ENCODE peak calls at places on chromosomes 6 and 20, in seven cellular contexts. L, E, W, D, P, H and Z are unnamed samples.

GRCh38 chr20:57260959-57261357 is 5.5 kb downstream of the BMP7 start:
- DNase-seq in D (no peak), P (no peak), E (no peak), L (no peak), W (no peak), H (peak; percentile 39), Z (no peak)

GRCh38 chr6:5764401-5764955 is 242.2 kb downstream of the NRN1 start:
- DNase-seq in D (peak; percentile 79), E (no peak), L (no peak), P (peak; percentile 49), H (peak; percentile 63), W (no peak), Z (peak; percentile 21)

GRCh38 chr6:97053643-97054411 is 129.3 kb downstream of the KLHL32 start:
- DNase-seq in L (no peak), D (no peak), H (peak; percentile 19), W (no peak), E (peak; percentile 51), P (no peak), Z (no peak)

GRCh38 chr20:58471161-58471834 is 43.9 kb downstream of the APCDD1L start:
- DNase-seq in P (no peak), D (peak; percentile 75), H (no peak), L (peak; percentile 38), W (no peak), E (peak; percentile 17), Z (no peak)

GRCh38 chr6:53119772-53120409 is 28.8 kb downstream of the GCM1 start:
- DNase-seq in W (no peak), L (peak; percentile 86), D (no peak), E (peak; percentile 37), P (no peak), H (peak; percentile 32), Z (no peak)

GRCh38 chr6:87483929-87484328 is 11.2 kb downstream of the SLC35A1 start:
- DNase-seq in H (peak; percentile 67), L (peak; percentile 94), D (no peak), W (no peak), E (peak; percentile 12), P (no peak), Z (no peak)

GRCh38 chr20:11249239-11249638 is 575.4 kb upstream of the JAG1 start:
- DNase-seq in L (no peak), D (no peak), W (no peak), E (no peak), P (no peak), H (no peak), Z (no peak)

GRCh38 chr6:11585426-11586016 is 48.0 kb downstream of the TMEM170B start:
- DNase-seq in H (peak; percentile 50), E (peak; percentile 84), W (no peak), P (no peak), D (no peak), L (no peak), Z (peak; percentile 25)

GRCh38 chr6:109304284-109305015 is 77.8 kb downstream of the CD164 start:
- DNase-seq in L (no peak), D (peak; percentile 72), H (peak; percentile 2), P (no peak), W (no peak), E (peak; percentile 28), Z (no peak)

GRCh38 chr6:14664112-14664592 is 546.6 kb downstream of the CD83 start:
- DNase-seq in P (no peak), W (peak; percentile 1), L (no peak), E (no peak), H (no peak), D (no peak), Z (no peak)

GRCh38 chr6:5671604-5672559 is 334.8 kb downstream of the NRN1 start:
- DNase-seq in E (no peak), D (peak; percentile 56), W (no peak), L (peak; percentile 67), P (no peak), H (peak; percentile 23), Z (no peak)

GRCh38 chr6:44353336-44353735 is 10.9 kb downstream of the SPATS1 start:
- DNase-seq in D (no peak), W (no peak), P (no peak), H (no peak), E (no peak), L (no peak), Z (no peak)

GRCh38 chr20:687468-688203 is 12.0 kb upstream of the SCRT2 start:
- DNase-seq in D (no peak), L (no peak), E (no peak), W (no peak), H (no peak), P (no peak), Z (no peak)

GRCh38 chr6:132798820-132799538 is 542 bp upstream of the SLC18B1 start:
- DNase-seq in W (peak; percentile 59), H (peak; percentile 60), D (peak; percentile 76), P (peak; percentile 48), E (peak; percentile 72), L (peak; percentile 89), Z (peak; percentile 76)

GRCh38 chr20:3276400-3277015 is 37.5 kb upstream of the SLC4A11 start:
- DNase-seq in E (peak; percentile 54), P (no peak), L (peak; percentile 77), H (peak; percentile 7), W (no peak), D (no peak), Z (no peak)

GRCh38 chr6:52502306-52503029 is 74.4 kb downstream of the TRAM2 start:
- DNase-seq in P (no peak), D (no peak), E (no peak), L (no peak), W (no peak), H (no peak), Z (no peak)

GRCh38 chr20:20017852-20018245 is 687 bp downstream of the NAA20 start:
- DNase-seq in E (no peak), H (peak; percentile 9), D (no peak), P (no peak), W (no peak), L (no peak), Z (no peak)

GRCh38 chr20:63330084-63330760 is 30.9 kb downstream of the CHRNA4 start:
- DNase-seq in D (peak; percentile 39), L (no peak), W (no peak), E (no peak), P (no peak), H (no peak), Z (no peak)

GRCh38 chr6:24887520-24887919 is 48.2 kb downstream of the RIPOR2 start:
- DNase-seq in E (no peak), P (no peak), H (no peak), W (no peak), D (no peak), L (no peak), Z (no peak)

GRCh38 chr6:72037006-72037405 is 150.7 kb downstream of the RIMS1 start:
- DNase-seq in H (no peak), L (no peak), E (no peak), P (no peak), D (no peak), W (no peak), Z (no peak)

GRCh38 chr6:133512410-133513016 is 271.4 kb downstream of the EYA4 start:
- DNase-seq in L (peak; percentile 83), E (peak; percentile 76), P (no peak), H (peak; percentile 36), D (no peak), W (no peak), Z (no peak)

GRCh38 chr6:63804381-63804956 is 168.9 kb downstream of the PHF3 start:
- DNase-seq in H (peak; percentile 94), L (no peak), W (no peak), D (no peak), P (no peak), E (peak; percentile 84), Z (no peak)

GRCh38 chr6:10743514-10743913 is 4.1 kb upstream of the TMEM14B start:
- DNase-seq in W (no peak), P (no peak), H (no peak), E (no peak), D (no peak), L (no peak), Z (no peak)

GRCh38 chr6:181049-181654 is 111.1 kb upstream of the DUSP22 start:
- DNase-seq in E (no peak), W (no peak), L (no peak), H (no peak), D (no peak), P (no peak), Z (no peak)
- H3K4me3 ChIP-seq in E (no peak overlapping the region), W (no peak overlapping the region), L (no peak overlapping the region), H (no peak overlapping the region), D (no peak overlapping the region), P (no peak overlapping the region), Z (peak overlapping the region; percentile 8)

DNA sequence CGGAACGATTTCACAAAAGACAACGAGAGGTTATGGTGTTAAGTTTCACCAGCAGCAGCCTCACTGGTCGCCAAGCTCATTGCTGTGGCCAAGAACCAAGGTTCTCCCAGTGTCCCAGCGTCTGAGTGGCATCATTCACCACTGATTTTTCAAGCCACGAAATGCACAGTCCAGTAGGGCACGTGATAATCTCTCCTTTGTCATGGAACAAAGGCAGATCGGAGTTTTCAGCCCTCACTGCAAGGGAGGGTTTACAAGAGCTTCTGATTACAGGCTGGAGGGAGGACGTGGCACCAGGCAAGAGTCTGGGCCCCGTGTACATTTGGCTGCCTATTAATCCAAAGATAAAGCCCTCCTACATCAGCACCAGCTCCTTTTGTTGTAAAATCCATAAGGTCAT is 2.0 kb downstream of the CD24 start:
- DNase-seq in P (no peak), L (peak; percentile 61), D (no peak), H (peak; percentile 31), W (no peak), E (no peak), Z (no peak)
- H3K4me3 ChIP-seq in P (no peak overlapping the region), L (peak overlapping the region; percentile 93), D (no peak overlapping the region), H (no peak overlapping the region), W (no peak overlapping the region), E (no peak overlapping the region), Z (no peak overlapping the region)

DNA sequence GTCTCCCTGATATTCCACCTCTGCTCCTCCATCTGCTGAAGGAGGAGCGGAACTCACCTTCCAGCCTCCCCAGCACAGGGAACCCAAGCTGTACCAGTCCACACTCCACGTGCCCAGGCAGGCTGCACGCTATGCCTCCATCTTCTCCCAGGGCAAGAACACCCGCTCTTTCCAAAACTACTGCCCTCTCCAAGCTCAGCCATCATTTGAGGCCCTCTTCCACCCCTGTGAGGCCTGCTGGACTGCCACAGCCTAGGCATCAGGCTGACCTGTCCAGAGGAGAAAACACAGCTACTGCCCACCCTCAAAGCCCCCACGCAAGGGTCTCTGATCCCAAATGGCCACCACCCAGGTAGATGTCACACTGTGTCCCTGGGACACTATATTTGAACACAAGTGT is 99.9 kb downstream of the PRND start:
- DNase-seq in D (no peak), H (no peak), L (no peak), P (no peak), W (no peak), E (no peak), Z (no peak)
- H3K4me3 ChIP-seq in D (peak overlapping the region; percentile 77), H (no peak overlapping the region), L (peak overlapping the region; percentile 79), P (no peak overlapping the region), W (no peak overlapping the region), E (no peak overlapping the region), Z (peak overlapping the region; percentile 91)

GRCh38 chr6:50819527-50819905 is 845 bp downstream of the TFAP2B start:
- DNase-seq in H (no peak), P (no peak), E (peak; percentile 1), W (no peak), L (no peak), D (no peak), Z (no peak)

GRCh38 chr6:50821431-50822077 is 2.9 kb downstream of the TFAP2B start:
- DNase-seq in W (no peak), H (no peak), L (peak; percentile 56), E (no peak), D (no peak), P (no peak), Z (no peak)

GRCh38 chr6:50818673-50819072 is at the start of gene TFAP2B:
- DNase-seq in E (no peak), L (no peak), P (no peak), W (no peak), D (no peak), H (no peak), Z (no peak)

GRCh38 chr6:50820590-50821234 is 2.0 kb downstream of the TFAP2B start:
- DNase-seq in H (no peak), L (no peak), W (no peak), D (no peak), P (no peak), E (no peak), Z (no peak)

GRCh38 chr6:50819906-50820589 is 1.4 kb downstream of the TFAP2B start:
- DNase-seq in L (peak; percentile 82), W (no peak), H (no peak), E (no peak), D (no peak), P (no peak), Z (no peak)
- H3K4me3 ChIP-seq in L (peak overlapping the region; percentile 42), W (no peak overlapping the region), H (no peak overlapping the region), E (no peak overlapping the region), D (peak overlapping the region; percentile 30), P (peak overlapping the region; percentile 36), Z (no peak overlapping the region)